ENCODE peak calls at places on chromosomes 16 and 17, in five cellular contexts. One of them, this sample, is unnamed.

GRCh38 chr17:37844158-37844976 is 79.8 kb upstream of the TBC1D3K start:
- DNase-seq in T-helper 1 cell: no peak
- DNase-seq in gastrocnemius medialis: no peak
- DNase-seq in stimulated activated CD4-positive, alpha-beta T cell treated with anti-CD3 and anti-CD28 coated beads, Interleukin-2, amount 100 ng/mL, for 4 hours: peak
- DNase-seq in mammary epithelial cell: peak
- DNase-seq in this sample: no peak

GRCh38 chr17:54891176-54891821 is 9.4 kb upstream of the TOM1L1 start:
- DNase-seq in T-helper 1 cell: no peak
- DNase-seq in gastrocnemius medialis: no peak
- DNase-seq in mammary epithelial cell: peak
- DNase-seq in stimulated activated CD4-positive, alpha-beta T cell treated with anti-CD3 and anti-CD28 coated beads, Interleukin-2, amount 100 ng/mL, for 4 hours: no peak
- DNase-seq in this sample: no peak

GRCh38 chr16:77849640-77850258 is 61.4 kb downstream of the VAT1L start:
- DNase-seq in T-helper 1 cell: no peak
- DNase-seq in gastrocnemius medialis: no peak
- DNase-seq in mammary epithelial cell: no peak
- DNase-seq in stimulated activated CD4-positive, alpha-beta T cell treated with anti-CD3 and anti-CD28 coated beads, Interleukin-2, amount 100 ng/mL, for 4 hours: no peak
- DNase-seq in this sample: no peak

GRCh38 chr17:62094175-62094574 is 29.1 kb upstream of the MED13 start:
- DNase-seq in T-helper 1 cell: no peak
- DNase-seq in stimulated activated CD4-positive, alpha-beta T cell treated with anti-CD3 and anti-CD28 coated beads, Interleukin-2, amount 100 ng/mL, for 4 hours: no peak
- DNase-seq in mammary epithelial cell: peak
- DNase-seq in gastrocnemius medialis: no peak
- DNase-seq in this sample: no peak

GRCh38 chr17:74235040-74235581 is 21.7 kb downstream of the TTYH2 start:
- DNase-seq in stimulated activated CD4-positive, alpha-beta T cell treated with anti-CD3 and anti-CD28 coated beads, Interleukin-2, amount 100 ng/mL, for 4 hours: no peak
- DNase-seq in T-helper 1 cell: no peak
- DNase-seq in gastrocnemius medialis: no peak
- DNase-seq in mammary epithelial cell: no peak
- DNase-seq in this sample: no peak

GRCh38 chr17:19410875-19411291 is at the start of gene RNF112:
- DNase-seq in gastrocnemius medialis: no peak
- DNase-seq in stimulated activated CD4-positive, alpha-beta T cell treated with anti-CD3 and anti-CD28 coated beads, Interleukin-2, amount 100 ng/mL, for 4 hours: no peak
- DNase-seq in T-helper 1 cell: no peak
- DNase-seq in mammary epithelial cell: no peak
- DNase-seq in this sample: no peak

GRCh38 chr16:67868290-67868689 is 4.6 kb upstream of the EDC4 start:
- DNase-seq in mammary epithelial cell: no peak
- DNase-seq in gastrocnemius medialis: no peak
- DNase-seq in stimulated activated CD4-positive, alpha-beta T cell treated with anti-CD3 and anti-CD28 coated beads, Interleukin-2, amount 100 ng/mL, for 4 hours: no peak
- DNase-seq in T-helper 1 cell: no peak
- DNase-seq in this sample: no peak

GRCh38 chr17:4664230-4664629 is 22.8 kb upstream of the ALOX15 start:
- DNase-seq in gastrocnemius medialis: no peak
- DNase-seq in stimulated activated CD4-positive, alpha-beta T cell treated with anti-CD3 and anti-CD28 coated beads, Interleukin-2, amount 100 ng/mL, for 4 hours: no peak
- DNase-seq in T-helper 1 cell: no peak
- DNase-seq in mammary epithelial cell: no peak
- DNase-seq in this sample: no peak

GRCh38 chr17:50916708-50917417 is 50.7 kb upstream of the TOB1 start:
- DNase-seq in gastrocnemius medialis: no peak
- DNase-seq in T-helper 1 cell: no peak
- DNase-seq in stimulated activated CD4-positive, alpha-beta T cell treated with anti-CD3 and anti-CD28 coated beads, Interleukin-2, amount 100 ng/mL, for 4 hours: no peak
- DNase-seq in mammary epithelial cell: no peak
- DNase-seq in this sample: no peak

GRCh38 chr17:83036666-83037065 is 42.7 kb upstream of the METRNL start:
- DNase-seq in gastrocnemius medialis: no peak
- DNase-seq in T-helper 1 cell: no peak
- DNase-seq in mammary epithelial cell: no peak
- DNase-seq in stimulated activated CD4-positive, alpha-beta T cell treated with anti-CD3 and anti-CD28 coated beads, Interleukin-2, amount 100 ng/mL, for 4 hours: no peak
- DNase-seq in this sample: no peak

GRCh38 chr17:28230011-28230410 is 89.0 kb upstream of the TMEM97 start:
- DNase-seq in gastrocnemius medialis: no peak
- DNase-seq in mammary epithelial cell: no peak
- DNase-seq in T-helper 1 cell: no peak
- DNase-seq in stimulated activated CD4-positive, alpha-beta T cell treated with anti-CD3 and anti-CD28 coated beads, Interleukin-2, amount 100 ng/mL, for 4 hours: no peak
- DNase-seq in this sample: no peak

GRCh38 chr16:81711609-81712329 is 67.3 kb upstream of the PLCG2 start:
- DNase-seq in stimulated activated CD4-positive, alpha-beta T cell treated with anti-CD3 and anti-CD28 coated beads, Interleukin-2, amount 100 ng/mL, for 4 hours: no peak
- DNase-seq in mammary epithelial cell: peak
- DNase-seq in T-helper 1 cell: no peak
- DNase-seq in gastrocnemius medialis: no peak
- DNase-seq in this sample: peak

GRCh38 chr16:49799172-49799571 is 56.7 kb downstream of the ZNF423 start:
- DNase-seq in mammary epithelial cell: no peak
- DNase-seq in T-helper 1 cell: no peak
- DNase-seq in gastrocnemius medialis: no peak
- DNase-seq in stimulated activated CD4-positive, alpha-beta T cell treated with anti-CD3 and anti-CD28 coated beads, Interleukin-2, amount 100 ng/mL, for 4 hours: no peak
- DNase-seq in this sample: no peak

GRCh38 chr17:1095853-1096675 is 83.7 kb downstream of the ABR start:
- DNase-seq in stimulated activated CD4-positive, alpha-beta T cell treated with anti-CD3 and anti-CD28 coated beads, Interleukin-2, amount 100 ng/mL, for 4 hours: no peak
- DNase-seq in gastrocnemius medialis: no peak
- DNase-seq in T-helper 1 cell: no peak
- DNase-seq in mammary epithelial cell: no peak
- DNase-seq in this sample: no peak

GRCh38 chr16:80664798-80665197 is 124.0 kb downstream of the DYNLRB2 start:
- DNase-seq in mammary epithelial cell: peak
- DNase-seq in T-helper 1 cell: no peak
- DNase-seq in gastrocnemius medialis: no peak
- DNase-seq in stimulated activated CD4-positive, alpha-beta T cell treated with anti-CD3 and anti-CD28 coated beads, Interleukin-2, amount 100 ng/mL, for 4 hours: no peak
- DNase-seq in this sample: peak

GRCh38 chr17:33940769-33941168 is 314.3 kb upstream of the CCL2 start:
- DNase-seq in stimulated activated CD4-positive, alpha-beta T cell treated with anti-CD3 and anti-CD28 coated beads, Interleukin-2, amount 100 ng/mL, for 4 hours: no peak
- DNase-seq in gastrocnemius medialis: no peak
- DNase-seq in T-helper 1 cell: no peak
- DNase-seq in mammary epithelial cell: no peak
- DNase-seq in this sample: no peak

GRCh38 chr17:948284-948852 is 31.2 kb downstream of the NXN start:
- DNase-seq in mammary epithelial cell: no peak
- DNase-seq in stimulated activated CD4-positive, alpha-beta T cell treated with anti-CD3 and anti-CD28 coated beads, Interleukin-2, amount 100 ng/mL, for 4 hours: no peak
- DNase-seq in T-helper 1 cell: no peak
- DNase-seq in gastrocnemius medialis: no peak
- DNase-seq in this sample: no peak

GRCh38 chr17:28925912-28926365 is 23.1 kb upstream of the DHRS13 start:
- DNase-seq in T-helper 1 cell: peak
- DNase-seq in gastrocnemius medialis: no peak
- DNase-seq in stimulated activated CD4-positive, alpha-beta T cell treated with anti-CD3 and anti-CD28 coated beads, Interleukin-2, amount 100 ng/mL, for 4 hours: peak
- DNase-seq in mammary epithelial cell: peak
- DNase-seq in this sample: peak

GRCh38 chr17:1779571-1780074 is 17.8 kb downstream of the SERPINF1 start:
- DNase-seq in gastrocnemius medialis: peak
- DNase-seq in mammary epithelial cell: peak
- DNase-seq in T-helper 1 cell: no peak
- DNase-seq in stimulated activated CD4-positive, alpha-beta T cell treated with anti-CD3 and anti-CD28 coated beads, Interleukin-2, amount 100 ng/mL, for 4 hours: no peak
- DNase-seq in this sample: peak

GRCh38 chr17:75558666-75559530 is 28.7 kb upstream of the MYO15B start:
- DNase-seq in gastrocnemius medialis: no peak
- DNase-seq in stimulated activated CD4-positive, alpha-beta T cell treated with anti-CD3 and anti-CD28 coated beads, Interleukin-2, amount 100 ng/mL, for 4 hours: no peak
- DNase-seq in T-helper 1 cell: no peak
- DNase-seq in mammary epithelial cell: no peak
- DNase-seq in this sample: no peak

GRCh38 chr17:46063239-46063638 is 64.2 kb downstream of the STH start:
- DNase-seq in stimulated activated CD4-positive, alpha-beta T cell treated with anti-CD3 and anti-CD28 coated beads, Interleukin-2, amount 100 ng/mL, for 4 hours: no peak
- DNase-seq in T-helper 1 cell: no peak
- DNase-seq in gastrocnemius medialis: peak
- DNase-seq in mammary epithelial cell: peak
- DNase-seq in this sample: peak

GRCh38 chr16:56975714-56976113 is 13.6 kb upstream of the NLRC5 start:
- DNase-seq in T-helper 1 cell: no peak
- DNase-seq in gastrocnemius medialis: no peak
- DNase-seq in stimulated activated CD4-positive, alpha-beta T cell treated with anti-CD3 and anti-CD28 coated beads, Interleukin-2, amount 100 ng/mL, for 4 hours: no peak
- DNase-seq in mammary epithelial cell: no peak
- DNase-seq in this sample: no peak

GRCh38 chr16:66419527-66419926 is 7.6 kb upstream of the BEAN1 start:
- DNase-seq in gastrocnemius medialis: no peak
- DNase-seq in stimulated activated CD4-positive, alpha-beta T cell treated with anti-CD3 and anti-CD28 coated beads, Interleukin-2, amount 100 ng/mL, for 4 hours: no peak
- DNase-seq in T-helper 1 cell: no peak
- DNase-seq in mammary epithelial cell: no peak
- DNase-seq in this sample: no peak

GRCh38 chr17:73291260-73291801 is 20.5 kb downstream of the CDC42EP4 start:
- DNase-seq in T-helper 1 cell: no peak
- DNase-seq in mammary epithelial cell: peak
- DNase-seq in stimulated activated CD4-positive, alpha-beta T cell treated with anti-CD3 and anti-CD28 coated beads, Interleukin-2, amount 100 ng/mL, for 4 hours: no peak
- DNase-seq in gastrocnemius medialis: peak
- DNase-seq in this sample: no peak

GRCh38 chr17:61389670-61390478 is 9.8 kb upstream of the TBX2 start:
- DNase-seq in T-helper 1 cell: no peak
- DNase-seq in mammary epithelial cell: no peak
- DNase-seq in gastrocnemius medialis: no peak
- DNase-seq in stimulated activated CD4-positive, alpha-beta T cell treated with anti-CD3 and anti-CD28 coated beads, Interleukin-2, amount 100 ng/mL, for 4 hours: no peak
- DNase-seq in this sample: no peak

GRCh38 chr16:50036426-50036825 is 11.4 kb downstream of the CNEP1R1 start:
- DNase-seq in gastrocnemius medialis: no peak
- DNase-seq in stimulated activated CD4-positive, alpha-beta T cell treated with anti-CD3 and anti-CD28 coated beads, Interleukin-2, amount 100 ng/mL, for 4 hours: no peak
- DNase-seq in mammary epithelial cell: no peak
- DNase-seq in T-helper 1 cell: no peak
- DNase-seq in this sample: no peak

GRCh38 chr16:6349725-6350124 is 982.9 kb upstream of the RBFOX1 start:
- DNase-seq in T-helper 1 cell: no peak
- DNase-seq in mammary epithelial cell: no peak
- DNase-seq in stimulated activated CD4-positive, alpha-beta T cell treated with anti-CD3 and anti-CD28 coated beads, Interleukin-2, amount 100 ng/mL, for 4 hours: no peak
- DNase-seq in gastrocnemius medialis: no peak
- DNase-seq in this sample: no peak

GRCh38 chr16:4660454-4661007 is 32.8 kb upstream of the NUDT16L1 start:
- DNase-seq in T-helper 1 cell: peak
- DNase-seq in mammary epithelial cell: peak
- DNase-seq in gastrocnemius medialis: no peak
- DNase-seq in stimulated activated CD4-positive, alpha-beta T cell treated with anti-CD3 and anti-CD28 coated beads, Interleukin-2, amount 100 ng/mL, for 4 hours: peak
- DNase-seq in this sample: no peak

GRCh38 chr17:42783062-42783777 is 2.8 kb downstream of the WNK4 start:
- DNase-seq in mammary epithelial cell: peak
- DNase-seq in gastrocnemius medialis: no peak
- DNase-seq in stimulated activated CD4-positive, alpha-beta T cell treated with anti-CD3 and anti-CD28 coated beads, Interleukin-2, amount 100 ng/mL, for 4 hours: no peak
- DNase-seq in T-helper 1 cell: no peak
- DNase-seq in this sample: peak

GRCh38 chr17:70987867-70988340 is 818.6 kb downstream of the KCNJ2 start:
- DNase-seq in stimulated activated CD4-positive, alpha-beta T cell treated with anti-CD3 and anti-CD28 coated beads, Interleukin-2, amount 100 ng/mL, for 4 hours: no peak
- DNase-seq in mammary epithelial cell: no peak
- DNase-seq in T-helper 1 cell: no peak
- DNase-seq in gastrocnemius medialis: no peak
- DNase-seq in this sample: no peak

GRCh38 chr17:7323731-7324437 is 5.3 kb downstream of the NEURL4 start:
- DNase-seq in gastrocnemius medialis: peak
- DNase-seq in mammary epithelial cell: peak
- DNase-seq in stimulated activated CD4-positive, alpha-beta T cell treated with anti-CD3 and anti-CD28 coated beads, Interleukin-2, amount 100 ng/mL, for 4 hours: peak
- DNase-seq in T-helper 1 cell: peak
- DNase-seq in this sample: no peak

GRCh38 chr17:74768069-74768762 is 7.9 kb downstream of the NAT9 start:
- DNase-seq in stimulated activated CD4-positive, alpha-beta T cell treated with anti-CD3 and anti-CD28 coated beads, Interleukin-2, amount 100 ng/mL, for 4 hours: no peak
- DNase-seq in T-helper 1 cell: no peak
- DNase-seq in mammary epithelial cell: no peak
- DNase-seq in gastrocnemius medialis: peak
- DNase-seq in this sample: no peak

GRCh38 chr16:56921571-56921970 is 10.4 kb upstream of the HERPUD1 start:
- DNase-seq in gastrocnemius medialis: no peak
- DNase-seq in stimulated activated CD4-positive, alpha-beta T cell treated with anti-CD3 and anti-CD28 coated beads, Interleukin-2, amount 100 ng/mL, for 4 hours: no peak
- DNase-seq in mammary epithelial cell: no peak
- DNase-seq in T-helper 1 cell: no peak
- DNase-seq in this sample: no peak

GRCh38 chr17:8430966-8431365 is 4.7 kb upstream of the NDEL1 start:
- DNase-seq in mammary epithelial cell: peak
- DNase-seq in T-helper 1 cell: no peak
- DNase-seq in stimulated activated CD4-positive, alpha-beta T cell treated with anti-CD3 and anti-CD28 coated beads, Interleukin-2, amount 100 ng/mL, for 4 hours: no peak
- DNase-seq in gastrocnemius medialis: peak
- DNase-seq in this sample: no peak